ENCODE peak calls at places on chromosomes 12 and 14, in nine cellular contexts. M is naive thymus-derived CD4-positive, alpha-beta T cell; N is effector memory CD4-positive, alpha-beta T cell; D is thyroid gland; J is neuronal stem cell; F is cardiac muscle cell; W is lung; H is CD4-positive, CD25-positive, alpha-beta regulatory T cell; R is CD8-positive, alpha-beta memory T cell. G is an unnamed sample.

GRCh38 chr12:52214421-52214802 is 18.6 kb upstream of the KRT7 start:
- DNase-seq in M (no peak), N (no peak), D (peak; percentile 10), J (no peak), F (no peak), W (no peak), H (no peak), R (no peak), G (no peak)

GRCh38 chr14:82796081-82796480 is 1262.4 kb upstream of the SEL1L start:
- DNase-seq in M (no peak), N (no peak), D (peak; percentile 19), J (peak; percentile 31), F (no peak), W (no peak), H (no peak), R (no peak), G (no peak)

GRCh38 chr12:92505373-92506340 is 197.1 kb upstream of the PLEKHG7 start:
- DNase-seq in M (peak; percentile 59), N (peak; percentile 3), D (peak; percentile 22), J (peak; percentile 43), F (peak; percentile 68), W (peak; percentile 44), H (peak; percentile 62), R (peak; percentile 17), G (peak; percentile 60)

GRCh38 chr14:51816031-51816430 is 44.4 kb upstream of the GNG2 start:
- DNase-seq in M (no peak), N (no peak), D (no peak), J (no peak), F (no peak), W (no peak), H (no peak), R (no peak), G (no peak)

GRCh38 chr12:116414891-116415290 is 137.4 kb upstream of the MED13L start:
- DNase-seq in M (no peak), N (no peak), D (no peak), J (no peak), F (no peak), W (no peak), H (no peak), R (no peak), G (no peak)

GRCh38 chr12:69108024-69108423 is 131.3 kb upstream of the CPSF6 start:
- DNase-seq in M (no peak), N (no peak), D (no peak), J (no peak), F (peak; percentile 43), W (peak; percentile 69), H (no peak), R (no peak), G (no peak)

GRCh38 chr12:127980585-127980984 is 286.4 kb upstream of the TMEM132C start:
- DNase-seq in M (no peak), N (no peak), D (no peak), J (no peak), F (no peak), W (no peak), H (no peak), R (no peak), G (no peak)

GRCh38 chr14:74915826-74916225 is 7.2 kb downstream of the RPS6KL1 start:
- DNase-seq in M (no peak), N (no peak), D (no peak), J (no peak), F (no peak), W (no peak), H (no peak), R (no peak), G (no peak)

GRCh38 chr14:50740858-50741257 is 72.8 kb upstream of the SAV1 start:
- DNase-seq in M (no peak), N (no peak), D (no peak), J (no peak), F (peak; percentile 15), W (no peak), H (no peak), R (no peak), G (no peak)

GRCh38 chr12:18581232-18581962 is 156.4 kb downstream of the PLCZ1 start:
- DNase-seq in M (no peak), N (no peak), D (no peak), J (no peak), F (no peak), W (no peak), H (no peak), R (no peak), G (no peak)

GRCh38 chr14:83863042-83863441 is 1666.9 kb upstream of the FLRT2 start:
- DNase-seq in M (no peak), N (no peak), D (no peak), J (no peak), F (no peak), W (no peak), H (no peak), R (no peak), G (no peak)

GRCh38 chr12:112214064-112214463 is 88.7 kb downstream of the TRAFD1 start:
- DNase-seq in M (no peak), N (no peak), D (no peak), J (no peak), F (peak; percentile 24), W (no peak), H (no peak), R (no peak), G (no peak)

GRCh38 chr12:112207397-112207924 is 82.1 kb downstream of the TRAFD1 start:
- DNase-seq in M (no peak), N (no peak), D (no peak), J (no peak), F (no peak), W (no peak), H (no peak), R (no peak), G (no peak)

DNA sequence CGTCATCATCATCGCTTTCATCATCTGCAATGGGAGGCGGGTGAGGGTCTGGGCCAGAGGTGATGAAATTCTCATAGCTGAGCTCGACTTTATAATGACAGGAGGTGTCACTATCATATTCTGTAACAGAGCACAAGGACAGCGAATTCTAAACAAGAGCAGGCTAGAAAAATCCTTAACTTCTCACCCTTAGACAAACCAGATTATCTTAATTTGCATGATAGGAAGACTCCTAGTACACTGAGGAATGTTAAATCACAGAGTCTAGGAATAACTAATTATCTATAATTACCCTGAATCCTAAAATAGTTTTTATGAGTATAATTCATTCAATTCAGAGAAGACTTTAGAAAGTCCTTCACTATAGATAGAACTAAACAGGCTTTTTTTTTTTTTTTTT is 83.2 kb downstream of the TRAFD1 start:
- DNase-seq in M (no peak), N (no peak), D (no peak), J (no peak), F (no peak), W (no peak), H (no peak), R (no peak), G (no peak)
- H3K36me3 ChIP-seq in M (no peaks in the 10 kb centered on the region), N (peaks cover 45% of the 10 kb centered on the region), D (peaks cover 74% of the 10 kb centered on the region), J (peaks cover 84% of the 10 kb centered on the region), F (peaks cover 49% of the 10 kb centered on the region), W (no peaks in the 10 kb centered on the region), H (peaks cover 45% of the 10 kb centered on the region), R (peaks cover 22% of the 10 kb centered on the region), G (peaks cover 100% of the 10 kb centered on the region)

GRCh38 chr12:108647936-108648287 is 14.2 kb upstream of the SELPLG start:
- DNase-seq in M (no peak), N (no peak), D (no peak), J (no peak), F (no peak), W (no peak), H (no peak), R (no peak), G (no peak)
- H3K36me3 ChIP-seq in M (no peaks in the 10 kb centered on the region), N (no peaks in the 10 kb centered on the region), D (no peaks in the 10 kb centered on the region), J (peaks cover 100% of the 10 kb centered on the region), F (peaks cover 53% of the 10 kb centered on the region), W (peaks cover 34% of the 10 kb centered on the region), H (no peaks in the 10 kb centered on the region), R (no peaks in the 10 kb centered on the region), G (peaks cover 22% of the 10 kb centered on the region)

DNA sequence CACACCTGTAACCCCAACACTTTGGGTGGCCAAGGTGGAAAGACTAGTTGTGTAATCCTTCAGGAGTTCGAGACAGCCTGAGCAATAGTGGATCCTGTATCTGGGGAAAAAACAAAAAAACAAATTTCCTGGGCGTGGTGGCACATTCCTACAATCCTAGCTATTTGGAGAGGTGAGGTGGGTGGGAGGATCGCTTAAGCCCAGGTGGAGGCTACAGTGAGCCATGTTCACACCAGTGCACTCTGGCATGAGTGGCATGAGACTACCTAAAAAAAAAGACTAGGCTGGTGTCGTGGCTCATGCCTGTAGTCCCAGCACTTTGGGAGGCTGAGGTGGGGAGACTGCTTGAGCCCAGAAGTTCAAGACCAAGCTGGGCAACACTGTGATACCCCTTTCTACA is 17.2 kb downstream of the PTGES3 start:
- DNase-seq in M (no peak), N (no peak), D (no peak), J (no peak), F (no peak), W (no peak), H (no peak), R (no peak), G (no peak)
- H3K36me3 ChIP-seq in M (peaks cover 43% of the 10 kb centered on the region), N (peaks cover 60% of the 10 kb centered on the region), D (peaks cover 41% of the 10 kb centered on the region), J (peaks cover 93% of the 10 kb centered on the region), F (peaks cover 56% of the 10 kb centered on the region), W (peaks cover 33% of the 10 kb centered on the region), H (peaks cover 65% of the 10 kb centered on the region), R (peaks cover 58% of the 10 kb centered on the region), G (peaks cover 71% of the 10 kb centered on the region)

GRCh38 chr12:110540048-110540447 is 37.9 kb downstream of the RAD9B start:
- DNase-seq in M (no peak), N (no peak), D (no peak), J (no peak), F (no peak), W (no peak), H (no peak), R (no peak), G (no peak)

GRCh38 chr12:110537605-110538409 is 35.7 kb downstream of the RAD9B start:
- DNase-seq in M (no peak), N (no peak), D (no peak), J (no peak), F (no peak), W (peak; percentile 82), H (no peak), R (no peak), G (peak; percentile 58)

GRCh38 chr12:110538869-110539622 is 36.9 kb downstream of the RAD9B start:
- DNase-seq in M (no peak), N (no peak), D (no peak), J (no peak), F (no peak), W (no peak), H (no peak), R (no peak), G (peak; percentile 45)

GRCh38 chr12:110534811-110535210 is 32.7 kb downstream of the RAD9B start:
- DNase-seq in M (no peak), N (no peak), D (no peak), J (no peak), F (no peak), W (no peak), H (no peak), R (no peak), G (no peak)

DNA sequence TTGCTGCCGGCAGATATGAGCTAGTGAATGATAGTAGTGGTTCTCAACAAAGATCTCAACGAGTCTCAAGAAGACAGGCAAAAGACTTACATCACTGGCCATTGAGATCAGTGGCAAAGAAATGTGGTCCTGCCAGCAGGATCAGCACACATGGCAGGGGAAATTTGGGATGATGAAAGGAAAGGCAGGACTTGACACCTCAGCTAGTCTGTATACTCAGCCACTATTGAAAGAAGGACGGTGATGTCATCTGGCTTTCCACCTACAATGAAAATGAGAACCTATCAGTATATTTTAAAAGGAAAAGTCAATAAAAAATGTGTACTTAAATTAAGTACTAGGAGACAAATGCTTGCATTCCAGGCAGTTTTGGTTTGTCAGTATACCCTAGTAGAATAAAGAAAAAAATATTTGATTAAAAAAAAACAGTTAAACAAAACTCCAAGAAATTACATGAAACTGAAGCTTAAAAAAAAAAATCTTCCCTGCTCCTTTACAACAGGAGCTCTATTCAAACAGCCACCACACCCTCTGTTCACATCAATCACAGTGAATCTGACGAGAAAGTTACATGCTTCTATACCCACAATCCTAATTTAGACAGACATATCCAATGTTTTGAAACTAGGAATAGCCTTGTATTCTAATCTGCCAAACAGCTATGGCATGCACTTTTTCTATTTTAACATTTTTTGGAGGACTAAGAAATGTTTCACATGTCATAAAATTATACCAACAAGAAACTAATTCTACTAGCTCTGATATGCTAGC is 34.9 kb downstream of the RAD9B start:
- DNase-seq in M (no peak), N (no peak), D (no peak), J (no peak), F (no peak), W (no peak), H (no peak), R (no peak), G (no peak)
- H3K36me3 ChIP-seq in M (peaks cover 31% of the 10 kb centered on the region), N (peaks cover 48% of the 10 kb centered on the region), D (peaks cover 31% of the 10 kb centered on the region), J (peaks cover 56% of the 10 kb centered on the region), F (peaks cover 4% of the 10 kb centered on the region), W (peaks cover 21% of the 10 kb centered on the region), H (peaks cover 53% of the 10 kb centered on the region), R (peaks cover 39% of the 10 kb centered on the region), G (peaks cover 59% of the 10 kb centered on the region)